ENCODE peak calls at places on chromosome 2, in five cellular contexts. A is choroid plexus epithelial cell, L is right atrium auricular region, Y is PC-3, G is colonic mucosa. H is an unnamed sample.

GRCh38 chr2:46847185-46847710 is 68.4 kb downstream of the MCFD2 start:
- DNase-seq in L (peak; percentile 91), G (peak; percentile 97), A (peak; percentile 92), Y (peak; percentile 95), H (peak; percentile 70)

GRCh38 chr2:88452980-88453582 is 588 bp upstream of the FOXI3 start:
- DNase-seq in A (peak; percentile 13), Y (no peak), G (no peak), L (no peak), H (peak; percentile 1)

GRCh38 chr2:75222527-75222926 is 23.2 kb upstream of the TACR1 start:
- DNase-seq in L (no peak), Y (no peak), G (no peak), A (no peak), H (no peak)

GRCh38 chr2:227796044-227796780 is 17.4 kb upstream of the CCL20 start:
- DNase-seq in L (no peak), A (no peak), Y (peak; percentile 84), G (peak; percentile 65), H (no peak)

GRCh38 chr2:223104336-223104735 is 52.3 kb downstream of the KCNE4 start:
- DNase-seq in Y (no peak), A (no peak), G (no peak), L (no peak), H (no peak)

GRCh38 chr2:234910186-234910679 is 41.6 kb upstream of the SH3BP4 start:
- DNase-seq in A (no peak), Y (no peak), L (no peak), G (no peak), H (no peak)

GRCh38 chr2:54386993-54387590 is 69.0 kb upstream of the SPTBN1 start:
- DNase-seq in Y (no peak), A (no peak), G (no peak), L (peak; percentile 78), H (peak; percentile 11)

GRCh38 chr2:9071032-9071431 is 67.5 kb upstream of the MBOAT2 start:
- DNase-seq in A (peak; percentile 67), Y (peak; percentile 99), G (peak; percentile 62), L (no peak), H (peak; percentile 75)

GRCh38 chr2:69026026-69026425 is 13.0 kb downstream of the ANTXR1 start:
- DNase-seq in L (no peak), Y (peak; percentile 80), G (peak; percentile 68), A (peak; percentile 74), H (peak; percentile 47)

GRCh38 chr2:165573534-165574461 is 104.3 kb downstream of the CSRNP3 start:
- DNase-seq in L (peak; percentile 62), Y (peak; percentile 62), A (peak; percentile 33), G (peak; percentile 73), H (peak; percentile 38)

GRCh38 chr2:40369619-40370397 is 82.1 kb downstream of the SLC8A1 start:
- DNase-seq in Y (no peak), L (no peak), A (peak; percentile 67), G (no peak), H (peak; percentile 93)

GRCh38 chr2:15893085-15893484 is 47.3 kb upstream of the MYCN start:
- DNase-seq in A (no peak), L (no peak), Y (no peak), G (no peak), H (no peak)

GRCh38 chr2:15893689-15894325 is 46.5 kb upstream of the MYCN start:
- DNase-seq in L (no peak), Y (no peak), G (no peak), A (no peak), H (no peak)

GRCh38 chr2:15892575-15892974 is 47.8 kb upstream of the MYCN start:
- DNase-seq in Y (no peak), A (no peak), L (no peak), G (no peak), H (no peak)

GRCh38 chr2:15890936-15891905 is 49.1 kb upstream of the MYCN start:
- DNase-seq in A (peak; percentile 2), Y (peak; percentile 9), L (no peak), G (no peak), H (no peak)

DNA sequence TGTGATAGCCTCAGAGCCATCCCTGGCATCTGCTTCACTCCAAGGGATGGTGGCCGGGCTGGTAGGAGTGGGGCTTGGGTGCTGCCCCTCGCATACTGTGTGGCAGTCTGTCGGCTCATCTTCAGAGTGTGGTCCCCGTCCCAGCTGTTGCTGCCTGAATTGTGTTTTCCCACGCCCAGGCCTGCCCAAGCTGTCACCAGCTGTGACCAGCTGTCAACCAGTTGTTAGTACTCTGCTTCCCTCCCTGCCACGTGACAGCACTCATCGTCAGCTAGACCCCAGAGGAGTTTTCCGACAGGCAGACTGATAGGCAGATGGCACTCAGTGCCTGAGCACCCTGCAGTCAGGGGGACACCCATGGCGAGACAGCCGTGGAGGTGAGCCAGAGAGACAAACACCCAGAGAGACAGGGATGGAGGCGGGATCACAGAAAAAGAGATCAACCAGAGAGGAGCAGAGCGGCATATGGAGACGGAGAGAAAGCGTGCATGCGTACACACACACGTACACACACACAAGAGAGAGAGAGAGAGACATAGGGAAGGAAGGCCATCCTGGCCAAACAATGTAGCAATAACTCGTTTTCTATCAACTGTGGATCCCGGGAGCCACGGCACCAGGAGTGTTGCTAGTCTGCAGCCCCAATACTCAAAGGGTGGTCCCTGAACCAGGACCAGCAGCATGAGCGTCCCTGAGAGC is 50.4 kb upstream of the MYCN start:
- DNase-seq in A (no peak), Y (no peak), L (no peak), G (no peak), H (no peak)
- H3K4me3 ChIP-seq in A (no peak overlapping the region), Y (no peak overlapping the region), L (no peak overlapping the region), G (no peak overlapping the region), H (no peak overlapping the region)

GRCh38 chr2:52810460-52810859 is 957.1 kb upstream of the CHAC2 start:
- DNase-seq in A (peak; percentile 71), Y (peak; percentile 69), L (no peak), G (no peak), H (peak; percentile 10)
- TF ChIP-seq CTCF in A (peak; percentile 64), Y (peak; percentile 82), L (no peak), G (no peak), H (peak; percentile 44)

DNA sequence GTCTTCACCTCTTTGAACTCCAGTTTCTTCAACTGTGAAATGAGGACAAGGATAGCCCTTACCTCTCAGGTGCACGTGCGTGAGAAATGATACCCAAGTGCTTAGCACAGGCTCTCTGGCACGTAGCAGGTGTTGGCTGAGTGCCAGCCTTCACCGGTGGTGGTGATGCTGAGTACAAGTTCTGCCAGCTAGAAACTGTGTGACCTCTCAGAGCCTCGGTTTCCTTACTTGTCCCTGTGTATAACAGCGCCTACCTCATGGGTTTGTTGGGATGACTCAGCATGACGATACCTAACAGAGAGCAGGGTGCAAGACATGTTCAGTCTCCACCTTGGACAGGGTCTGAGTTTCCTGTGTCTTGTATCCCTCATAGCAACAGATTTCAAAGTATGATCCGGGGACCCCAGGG is 205.1 kb downstream of the TNS1 start:
- DNase-seq in L (peak; percentile 66), A (no peak), Y (peak; percentile 13), G (peak; percentile 18), H (no peak)
- H3K4me3 ChIP-seq in L (no peak overlapping the region), A (no peak overlapping the region), Y (no peak overlapping the region), G (no peak overlapping the region), H (no peak overlapping the region)

GRCh38 chr2:144449028-144449406 is 70.9 kb downstream of the ZEB2 start:
- DNase-seq in L (no peak), G (no peak), Y (no peak), A (no peak), H (no peak)
- TF ChIP-seq CTCF in L (no peak), G (peak; percentile 28), Y (no peak), A (peak; percentile 49), H (peak; percentile 53)